ENCODE peak calls at places on chromosomes 1 and 21, in nine cellular contexts. L, T, D, H, G, M, V, X and Q are unnamed samples.

GRCh38 chr1:48084826-48085225 is 87.6 kb upstream of the TRABD2B start:
- DNase-seq in M (no peak), L (no peak), V (no peak), D (no peak), G (no peak), X (no peak), H (no peak), T (no peak), Q (no peak)

GRCh38 chr1:171852273-171852672 is 11.0 kb downstream of the DNM3 start:
- DNase-seq in G (no peak), T (no peak), X (no peak), L (peak; percentile 10), M (no peak), H (no peak), D (no peak), V (no peak), Q (no peak)

GRCh38 chr21:42543106-42543847 is 29.6 kb downstream of the SLC37A1 start:
- DNase-seq in M (no peak), L (no peak), G (no peak), T (no peak), D (no peak), V (no peak), H (no peak), X (peak; percentile 50), Q (peak; percentile 27)

GRCh38 chr1:87329756-87330200 is 1.1 kb downstream of the LMO4 start:
- DNase-seq in M (no peak), D (no peak), H (no peak), T (peak; percentile 37), L (peak; percentile 23), G (peak; percentile 70), X (no peak), V (no peak), Q (no peak)

GRCh38 chr1:84711091-84711490 is 20.8 kb upstream of the SSX2IP start:
- DNase-seq in X (no peak), M (no peak), T (no peak), G (no peak), D (no peak), H (no peak), V (no peak), L (no peak), Q (no peak)

GRCh38 chr1:192086643-192087042 is 71.6 kb upstream of the RGS18 start:
- DNase-seq in L (no peak), G (no peak), H (no peak), T (no peak), V (no peak), X (no peak), M (no peak), D (no peak), Q (no peak)

GRCh38 chr1:64171797-64172281 is 31.6 kb upstream of the UBE2U start:
- DNase-seq in V (no peak), X (no peak), G (no peak), D (no peak), T (peak; percentile 77), L (peak; percentile 85), M (peak; percentile 13), H (no peak), Q (no peak)

GRCh38 chr1:19153169-19153568 is 56.9 kb downstream of the UBR4 start:
- DNase-seq in V (no peak), T (no peak), G (no peak), H (no peak), X (no peak), M (no peak), L (no peak), D (no peak), Q (no peak)

GRCh38 chr21:26385721-26386120 is 187.4 kb downstream of the CYYR1 start:
- DNase-seq in L (no peak), H (no peak), X (no peak), D (no peak), G (no peak), M (no peak), V (no peak), T (peak; percentile 54), Q (no peak)

GRCh38 chr1:22483121-22483520 is 31.5 kb downstream of the ZBTB40 start:
- DNase-seq in V (no peak), G (no peak), T (no peak), L (no peak), D (no peak), M (no peak), X (no peak), H (no peak), Q (no peak)

GRCh38 chr21:42198949-42199348 is 20.0 kb upstream of the ABCG1 start:
- DNase-seq in M (no peak), V (no peak), L (no peak), H (no peak), X (no peak), D (no peak), G (no peak), T (peak; percentile 24), Q (no peak)

GRCh38 chr1:236142358-236143103 is at the start of gene GPR137B:
- DNase-seq in V (no peak), H (peak; percentile 42), X (peak; percentile 78), M (peak; percentile 37), L (peak; percentile 54), T (peak; percentile 44), D (no peak), G (peak; percentile 85), Q (peak; percentile 65)

GRCh38 chr1:68363346-68363745 is 86.4 kb downstream of the RPE65 start:
- DNase-seq in X (no peak), M (no peak), D (no peak), H (no peak), V (no peak), T (no peak), G (no peak), L (no peak), Q (no peak)

GRCh38 chr21:42360317-42360716 is 6.0 kb downstream of the TFF1 start:
- DNase-seq in V (peak; percentile 36), T (peak; percentile 30), D (no peak), G (peak; percentile 75), L (no peak), M (no peak), X (no peak), H (no peak), Q (no peak)

GRCh38 chr1:180230791-180231505 is 884 bp downstream of the LHX4 start:
- DNase-seq in D (no peak), X (no peak), V (no peak), T (peak; percentile 62), H (no peak), L (peak; percentile 51), M (no peak), G (no peak), Q (no peak)

GRCh38 chr1:235745448-235746136 is 96.0 kb upstream of the GNG4 start:
- DNase-seq in T (no peak), D (no peak), H (no peak), G (no peak), X (no peak), M (no peak), V (no peak), L (peak; percentile 83), Q (no peak)

GRCh38 chr1:39574646-39575045 is 1.9 kb downstream of the PABPC4 start:
- DNase-seq in H (peak; percentile 50), G (no peak), X (no peak), L (peak; percentile 35), M (peak; percentile 22), V (no peak), D (no peak), T (no peak), Q (no peak)
- H3K4me3 ChIP-seq in H (peak overlapping the region; percentile 93), G (peak overlapping the region; percentile 97), X (peak overlapping the region; percentile 89), L (peak overlapping the region; percentile 80), M (no peak overlapping the region), V (peak overlapping the region; percentile 79), D (peak overlapping the region; percentile 91), T (peak overlapping the region; percentile 67), Q (peak overlapping the region; percentile 90)

DNA sequence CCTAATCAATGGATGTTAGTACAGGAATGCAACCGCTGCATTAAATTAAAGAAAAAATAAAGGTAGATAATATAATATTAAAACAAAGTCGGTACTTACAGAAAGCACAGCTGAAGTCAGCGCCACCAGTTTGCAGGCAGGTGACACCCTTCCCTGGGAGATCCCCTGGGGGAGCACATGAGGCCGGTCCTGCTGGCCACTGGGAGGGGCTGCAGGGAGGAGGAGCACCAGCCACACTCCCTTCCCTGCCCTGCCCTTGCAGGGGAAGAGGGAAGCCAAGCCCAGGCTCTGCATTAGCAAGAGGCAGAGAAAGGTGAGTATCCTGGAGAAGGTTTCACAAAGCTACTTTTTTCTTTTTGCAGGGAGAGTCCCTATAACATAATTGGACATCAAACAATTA is 507.0 kb downstream of the AJAP1 start:
- DNase-seq in D (no peak), T (no peak), H (no peak), L (no peak), X (no peak), V (no peak), G (no peak), M (no peak), Q (no peak)
- H3K27me3 ChIP-seq in D (no peaks in the 10 kb centered on the region), T (no peaks in the 10 kb centered on the region), H (no peaks in the 10 kb centered on the region), L (no peaks in the 10 kb centered on the region), X (no peaks in the 10 kb centered on the region), V (no peaks in the 10 kb centered on the region), G (no peaks in the 10 kb centered on the region), M (no peaks in the 10 kb centered on the region), Q (peaks cover 3% of the 10 kb centered on the region)

GRCh38 chr1:37317870-37318431 is 156.4 kb upstream of the ZC3H12A start:
- DNase-seq in H (no peak), T (no peak), G (no peak), V (no peak), D (no peak), X (no peak), M (no peak), L (no peak), Q (no peak)

GRCh38 chr1:37319284-37319683 is 155.1 kb upstream of the ZC3H12A start:
- DNase-seq in L (no peak), T (no peak), V (no peak), X (no peak), G (no peak), D (no peak), M (no peak), H (no peak), Q (no peak)

GRCh38 chr1:37318490-37318889 is 155.9 kb upstream of the ZC3H12A start:
- DNase-seq in G (no peak), L (no peak), M (no peak), D (no peak), H (no peak), X (no peak), T (no peak), V (no peak), Q (no peak)

DNA sequence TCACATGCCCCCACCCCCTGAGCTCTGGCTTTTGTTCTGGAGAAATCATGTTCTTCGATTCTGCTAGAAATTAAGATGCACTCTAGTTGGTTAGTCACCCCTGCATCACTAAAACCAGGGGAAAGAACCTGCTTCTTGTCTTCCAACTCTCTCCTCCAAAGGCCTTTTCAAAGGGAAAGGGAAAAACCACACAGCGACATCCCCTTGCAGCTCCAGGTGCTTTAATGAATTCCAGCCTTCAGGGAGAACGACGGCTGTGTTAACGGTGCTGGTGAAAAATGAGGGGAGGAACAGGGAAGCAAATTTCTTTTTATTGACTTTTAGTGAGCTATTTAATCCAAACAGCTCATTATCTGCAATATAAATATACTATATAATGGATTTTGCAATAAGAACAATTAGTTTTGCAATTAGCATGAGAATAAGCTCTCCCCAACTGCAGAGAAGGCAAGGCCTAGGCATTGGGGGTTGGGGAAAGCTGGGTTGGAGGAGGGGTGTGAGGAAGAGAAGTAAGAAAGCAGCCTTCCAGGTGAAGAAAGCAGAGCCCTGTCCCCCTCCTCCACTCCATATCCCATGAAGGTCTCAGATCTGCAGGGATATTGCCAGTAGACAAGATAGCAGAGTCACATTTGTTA is 159.0 kb upstream of the ZC3H12A start:
- DNase-seq in M (no peak), G (no peak), L (no peak), H (no peak), T (no peak), V (peak; percentile 82), X (no peak), D (no peak), Q (no peak)
- H3K4me1 ChIP-seq in M (no peaks in the 10 kb centered on the region), G (no peaks in the 10 kb centered on the region), L (no peaks in the 10 kb centered on the region), H (peaks cover 9% of the 10 kb centered on the region), T (no peaks in the 10 kb centered on the region), V (peaks cover 13% of the 10 kb centered on the region), X (no peaks in the 10 kb centered on the region), D (no peaks in the 10 kb centered on the region), Q (no peaks in the 10 kb centered on the region)

GRCh38 chr1:89286549-89287181 is 14.0 kb upstream of the GBP5 start:
- DNase-seq in L (no peak), G (no peak), V (no peak), M (no peak), X (no peak), H (no peak), D (no peak), T (no peak), Q (no peak)
- H3K4me3 ChIP-seq in L (no peak overlapping the region), G (no peak overlapping the region), V (no peak overlapping the region), M (no peak overlapping the region), X (peak overlapping the region; percentile 15), H (peak overlapping the region; percentile 19), D (peak overlapping the region; percentile 34), T (no peak overlapping the region), Q (peak overlapping the region; percentile 19)